ENCODE peak calls at places on chromosomes 12 and 14, in seven cellular contexts. B is fibroblast of the aortic adventitia, E is upper lobe of left lung, P is BJ, G is PC-3, I is AG09309, Y is spleen. R is an unnamed sample.

GRCh38 chr12:29160230-29160629 is 11.2 kb downstream of the FAR2 start:
- DNase-seq in B (no peak), E (no peak), P (no peak), G (no peak), I (no peak), Y (no peak), R (no peak)

GRCh38 chr14:37673439-37673838 is 78.0 kb downstream of the TTC6 start:
- DNase-seq in B (no peak), E (no peak), P (no peak), G (no peak), I (no peak), Y (no peak), R (no peak)

GRCh38 chr14:102693006-102693755 is 84.1 kb upstream of the TRAF3 start:
- DNase-seq in B (no peak), E (no peak), P (no peak), G (no peak), I (no peak), Y (no peak), R (no peak)

GRCh38 chr12:49093746-49094103 is 876 bp downstream of the DHH start:
- DNase-seq in B (no peak), E (no peak), P (no peak), G (no peak), I (no peak), Y (peak; percentile 70), R (no peak)

GRCh38 chr14:100905166-100905565 is 1.6 kb upstream of the RTL1 start:
- DNase-seq in B (no peak), E (no peak), P (no peak), G (no peak), I (no peak), Y (no peak), R (no peak)

GRCh38 chr12:31533470-31533869 is 57.5 kb downstream of the DENND5B start:
- DNase-seq in B (no peak), E (no peak), P (no peak), G (no peak), I (no peak), Y (no peak), R (no peak)

GRCh38 chr12:46214668-46215429 is 54.0 kb downstream of the SLC38A1 start:
- DNase-seq in B (no peak), E (no peak), P (no peak), G (no peak), I (no peak), Y (peak; percentile 88), R (peak; percentile 79)

GRCh38 chr12:51246254-51246853 is 7.7 kb downstream of the DAZAP2 start:
- DNase-seq in B (peak; percentile 56), E (no peak), P (no peak), G (no peak), I (no peak), Y (no peak), R (peak; percentile 88)

GRCh38 chr14:100445436-100446088 is 122.4 kb downstream of the SLC25A47 start:
- DNase-seq in B (no peak), E (no peak), P (no peak), G (peak; percentile 19), I (no peak), Y (no peak), R (no peak)

GRCh38 chr12:52807544-52808470 is 6.1 kb downstream of the KRT4 start:
- DNase-seq in B (no peak), E (peak; percentile 53), P (no peak), G (no peak), I (no peak), Y (peak; percentile 56), R (no peak)
- H3K4me3 ChIP-seq in B (no peak overlapping the region), E (no peak overlapping the region), P (no peak overlapping the region), G (no peak overlapping the region), I (no peak overlapping the region), Y (no peak overlapping the region), R (no peak overlapping the region)

DNA sequence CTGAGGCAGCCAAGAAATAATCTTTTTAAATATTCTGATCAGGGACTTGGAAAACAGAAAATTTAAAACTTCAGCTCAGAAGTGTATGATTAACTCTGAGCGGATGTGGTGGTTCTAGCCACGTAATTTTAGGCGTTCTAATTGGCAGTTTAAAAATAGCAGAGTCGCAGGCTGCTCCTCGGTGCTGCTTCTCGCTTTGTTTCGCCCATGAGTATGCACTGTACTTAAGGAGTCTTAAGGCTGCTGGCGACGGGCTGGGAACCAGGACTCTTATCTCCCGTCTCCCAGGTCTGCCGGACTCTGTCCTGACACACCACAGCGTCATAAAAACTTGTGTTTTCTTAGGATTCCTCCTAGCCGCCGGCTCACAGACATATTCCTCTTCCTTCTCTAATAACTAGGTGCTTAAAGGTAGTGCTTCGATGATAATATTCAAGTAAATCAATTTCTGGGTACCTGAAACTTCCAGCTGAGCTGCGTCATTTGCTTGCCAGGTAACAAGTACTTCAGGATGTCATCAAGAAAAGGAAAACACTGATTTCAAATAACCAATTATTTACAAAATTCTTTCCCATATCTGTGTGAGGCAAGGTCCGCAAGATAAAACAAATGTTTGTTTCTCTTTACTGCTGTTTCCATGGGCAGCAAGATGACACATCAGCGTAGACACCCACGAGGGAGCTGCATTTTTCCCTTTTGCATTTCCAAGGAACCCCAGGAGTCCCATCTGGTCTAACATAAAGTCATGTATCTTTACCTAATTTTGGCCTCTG is 113.2 kb upstream of the PELI2 start:
- DNase-seq in B (peak; percentile 74), E (no peak), P (peak; percentile 35), G (no peak), I (peak; percentile 67), Y (no peak), R (peak; percentile 44)
- H3K4me3 ChIP-seq in B (peak overlapping the region; percentile 42), E (peak overlapping the region; percentile 21), P (peak overlapping the region; percentile 11), G (no peak overlapping the region), I (peak overlapping the region; percentile 23), Y (peak overlapping the region; percentile 17), R (no peak overlapping the region)

DNA sequence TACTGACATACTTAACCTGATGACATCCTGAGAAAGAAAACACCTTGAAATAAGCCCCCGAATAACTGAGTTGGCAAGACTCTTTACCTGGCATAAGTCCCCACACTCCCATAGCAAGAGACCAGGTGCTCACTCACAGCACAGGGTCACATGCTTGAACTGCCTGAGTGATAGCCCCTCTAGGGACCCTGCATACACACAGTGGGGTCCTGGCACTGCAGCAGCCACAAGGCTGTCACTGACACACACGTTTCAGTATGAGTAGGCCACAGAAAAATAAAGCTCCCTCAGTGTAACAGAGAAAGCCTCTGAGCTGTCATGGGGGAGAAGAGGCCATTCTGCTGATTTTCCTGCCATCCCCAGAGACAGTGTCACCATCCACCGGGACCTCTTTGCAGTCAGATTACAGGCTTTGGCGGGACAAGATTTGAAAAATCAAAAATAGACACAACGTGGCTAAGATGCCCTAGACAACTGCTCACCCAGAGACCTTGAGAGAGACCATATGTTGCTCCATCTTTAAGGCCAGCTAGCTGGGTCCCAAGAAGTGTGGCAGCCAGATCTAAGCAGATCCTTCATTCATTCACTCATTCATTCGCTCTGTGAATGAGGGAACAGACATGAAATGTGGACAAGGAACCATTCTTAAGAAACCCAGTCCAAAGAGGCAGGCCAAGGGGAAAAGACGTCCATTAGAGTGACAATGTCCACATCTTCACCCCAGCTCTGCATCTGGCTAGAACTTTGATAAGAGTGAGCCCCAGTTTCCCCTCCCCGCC is 1.6 kb downstream of the SCARB1 start:
- DNase-seq in B (no peak), E (no peak), P (no peak), G (no peak), I (no peak), Y (no peak), R (no peak)
- H3K4me3 ChIP-seq in B (peak overlapping the region; percentile 76), E (no peak overlapping the region), P (no peak overlapping the region), G (peak overlapping the region; percentile 92), I (no peak overlapping the region), Y (peak overlapping the region; percentile 97), R (no peak overlapping the region)

GRCh38 chr12:7937867-7938506 is 2.0 kb upstream of the SLC2A3 start:
- DNase-seq in B (no peak), E (no peak), P (no peak), G (no peak), I (no peak), Y (no peak), R (peak; percentile 31)
- H3K4me3 ChIP-seq in B (no peak overlapping the region), E (no peak overlapping the region), P (no peak overlapping the region), G (no peak overlapping the region), I (no peak overlapping the region), Y (no peak overlapping the region), R (no peak overlapping the region)

DNA sequence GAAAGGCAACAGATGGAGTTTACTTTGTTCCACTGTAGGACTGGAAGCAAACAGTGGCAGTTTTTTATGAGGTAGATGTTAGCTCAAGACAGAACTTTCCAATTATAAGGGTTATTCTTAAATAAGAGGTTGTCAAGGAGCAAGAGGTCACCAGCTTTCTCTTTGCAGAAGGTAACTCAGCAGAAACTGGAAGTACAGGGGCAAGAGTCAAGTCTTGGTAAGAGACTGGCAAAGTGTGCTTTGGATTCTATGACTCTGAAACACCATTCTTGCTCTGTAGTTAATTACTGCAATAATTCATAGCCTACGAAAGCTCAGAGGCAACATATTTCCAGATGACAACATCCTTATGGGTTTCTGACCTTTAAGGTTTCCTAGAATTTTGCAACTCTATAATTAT is 51.3 kb downstream of the RMST start:
- DNase-seq in B (no peak), E (no peak), P (no peak), G (no peak), I (no peak), Y (no peak), R (no peak)
- H3K4me3 ChIP-seq in B (no peak overlapping the region), E (no peak overlapping the region), P (no peak overlapping the region), G (no peak overlapping the region), I (no peak overlapping the region), Y (no peak overlapping the region), R (no peak overlapping the region)

GRCh38 chr14:72243894-72244293 is 311.7 kb downstream of the RGS6 start:
- DNase-seq in B (no peak), E (no peak), P (no peak), G (no peak), I (no peak), Y (no peak), R (no peak)
- H3K4me3 ChIP-seq in B (no peak overlapping the region), E (no peak overlapping the region), P (no peak overlapping the region), G (no peak overlapping the region), I (no peak overlapping the region), Y (no peak overlapping the region), R (no peak overlapping the region)

GRCh38 chr12:108907861-108908302 is 28.0 kb downstream of the DAO start:
- DNase-seq in B (peak; percentile 5), E (no peak), P (no peak), G (peak; percentile 55), I (no peak), Y (no peak), R (no peak)
- H3K4me3 ChIP-seq in B (no peak overlapping the region), E (no peak overlapping the region), P (no peak overlapping the region), G (no peak overlapping the region), I (no peak overlapping the region), Y (no peak overlapping the region), R (no peak overlapping the region)

DNA sequence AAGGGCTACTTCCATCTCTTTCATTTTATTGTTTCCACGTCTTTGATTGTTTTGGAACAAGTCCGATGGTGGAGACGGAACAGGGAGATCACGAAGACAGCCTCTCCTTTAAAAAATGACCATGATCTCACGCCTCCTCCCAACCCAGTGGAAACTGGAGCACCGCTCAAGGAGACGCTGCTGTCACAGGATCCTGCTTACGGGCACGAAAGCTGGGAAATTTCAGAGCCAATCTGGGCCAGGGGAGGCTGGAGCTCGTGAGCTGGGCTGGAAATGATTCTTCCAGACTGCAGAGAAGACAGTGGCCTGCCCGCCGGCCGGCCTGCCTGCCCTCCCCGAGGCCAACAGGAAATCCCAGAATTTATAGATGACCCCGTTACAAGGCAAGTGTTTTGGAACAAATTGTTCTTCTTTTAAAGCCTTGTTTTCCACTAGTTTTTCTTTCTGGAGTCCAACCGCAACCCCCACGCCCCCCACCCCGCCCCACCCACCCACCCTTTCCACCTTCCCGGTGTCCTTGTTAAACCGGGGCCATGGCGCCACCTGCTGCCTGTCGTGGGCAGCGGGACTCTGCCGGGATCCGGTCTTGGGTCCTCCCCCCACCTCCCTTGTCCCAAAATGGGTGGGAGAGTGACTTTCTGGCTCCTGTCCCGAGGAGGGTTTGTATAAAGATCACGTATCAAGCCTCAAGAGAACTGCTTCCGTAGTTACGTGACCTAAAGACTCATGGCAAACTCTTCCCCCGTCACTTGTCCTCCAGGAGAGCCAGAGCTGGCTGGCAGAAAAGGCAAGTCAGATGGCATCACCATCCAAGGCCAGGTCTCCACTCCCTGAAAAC is 40.3 kb downstream of the MAP1LC3B2 start:
- DNase-seq in B (peak; percentile 83), E (peak; percentile 95), P (peak; percentile 33), G (peak; percentile 91), I (peak; percentile 32), Y (peak; percentile 94), R (no peak)
- H3K4me3 ChIP-seq in B (peak overlapping the region; percentile 51), E (peak overlapping the region; percentile 38), P (peak overlapping the region; percentile 15), G (peak overlapping the region; percentile 59), I (peak overlapping the region; percentile 15), Y (peak overlapping the region; percentile 59), R (no peak overlapping the region)

R was measured in Jurkat, Clone E6-1.